ENCODE peak calls at places on chromosomes 4 and X, in four cellular contexts. R is left ventricle myocardium inferior, F is HCT116, E is osteoblast. Z is an unnamed sample. For H3K4me1 and H3K9me3, the result is how much of the 10 kb centered on the place peaks cover.

GRCh38 chr4:156593464-156593863 is 378.1 kb downstream of the PDGFC start:
- DNase-seq in R (no peak), F (no peak), E (no peak), Z (no peak)

GRCh38 chr4:165524532-165525190 is 145.9 kb downstream of the CPE start:
- DNase-seq in R (no peak), F (no peak), E (no peak), Z (no peak)

GRCh38 chr4:47562297-47562696 is 77.2 kb downstream of the ATP10D start:
- DNase-seq in R (no peak), F (no peak), E (no peak), Z (no peak)

GRCh38 chrX:21374994-21375794 is 976 bp downstream of the CNKSR2 start:
- DNase-seq in R (no peak), F (no peak), E (peak), Z (no peak)

GRCh38 chrX:150635952-150636351 is 57.2 kb upstream of the MTMR1 start:
- DNase-seq in R (no peak), F (no peak), E (peak), Z (no peak)

GRCh38 chr4:121147923-121148443 is 16.1 kb downstream of the TNIP3 start:
- DNase-seq in R (no peak), F (no peak), E (no peak), Z (no peak)

GRCh38 chr4:26791346-26791745 is 69.3 kb upstream of the STIM2 start:
- DNase-seq in R (no peak), F (no peak), E (no peak), Z (no peak)

GRCh38 chrX:118347131-118347530 is 1.2 kb downstream of the WDR44 start:
- DNase-seq in R (no peak), F (no peak), E (no peak), Z (no peak)

GRCh38 chr4:3317011-3317655 is 24.3 kb downstream of the RGS12 start:
- DNase-seq in R (no peak), F (no peak), E (no peak), Z (no peak)

GRCh38 chr4:78764498-78764961 is 11.6 kb upstream of the BMP2K start:
- DNase-seq in R (no peak), F (no peak), E (peak), Z (no peak)

GRCh38 chr4:154590329-154591006 is at the start of gene FGA:
- DNase-seq in R (no peak), F (no peak), E (no peak), Z (no peak)

GRCh38 chrX:155417769-155418168 is 35.9 kb downstream of the F8A2 start:
- DNase-seq in R (no peak), F (no peak), E (no peak), Z (no peak)

GRCh38 chr4:76087007-76087769 is 12.7 kb downstream of the ART3 start:
- DNase-seq in R (peak), F (peak), E (peak), Z (no peak)

GRCh38 chrX:5265324-5265723 is 963.3 kb downstream of the NLGN4X start:
- DNase-seq in R (no peak), F (no peak), E (no peak), Z (no peak)

GRCh38 chrX:107684956-107685385 is 56.7 kb downstream of the PRPS1 start:
- DNase-seq in R (peak), F (no peak), E (no peak), Z (no peak)

GRCh38 chrX:7059214-7059838 is 88.2 kb upstream of the STS start:
- DNase-seq in R (no peak), F (no peak), E (no peak), Z (no peak)
- H3K4me1 ChIP-seq in R (under half), F (under half), E (under half), Z (under half)

DNA sequence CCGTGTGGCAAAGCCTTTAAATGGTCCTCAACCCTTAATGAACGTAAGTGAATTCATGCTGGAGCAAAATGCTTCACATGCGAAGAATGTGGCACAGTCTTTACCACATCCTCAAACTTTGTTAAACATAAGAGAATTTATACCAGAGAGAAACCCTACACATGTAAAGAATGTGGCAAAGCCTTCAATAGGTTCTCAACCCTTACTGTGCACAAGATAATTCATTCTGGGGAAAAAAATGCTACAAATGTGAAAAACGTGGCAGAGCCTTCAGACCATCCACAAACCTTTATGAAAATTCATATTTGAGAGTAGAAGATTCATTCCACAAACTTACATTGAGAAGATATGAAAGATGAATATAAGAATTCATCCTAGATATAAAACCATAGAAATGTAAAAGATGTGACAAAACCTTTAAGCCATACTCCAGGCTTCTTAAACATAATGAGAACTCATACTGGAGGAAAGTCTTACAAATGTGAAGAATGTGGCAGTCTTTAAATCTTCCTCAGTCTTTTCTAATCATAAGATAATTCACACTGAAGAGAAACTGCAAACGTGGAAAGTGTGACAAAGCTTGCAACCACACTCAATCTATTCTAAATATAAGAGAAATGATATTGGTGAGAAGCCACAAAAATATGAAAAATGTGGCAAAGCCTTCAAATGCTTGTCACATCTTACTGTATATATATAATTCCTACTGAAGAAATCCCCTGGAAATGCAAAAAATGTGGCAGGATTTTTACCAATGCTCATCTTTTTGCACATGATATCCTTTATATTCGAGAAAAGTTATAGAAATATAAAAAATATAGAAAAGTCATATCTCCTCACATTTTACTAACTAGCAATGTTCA is 36.9 kb downstream of the ZNF141 start:
- DNase-seq in R (no peak), F (no peak), E (no peak), Z (no peak)
- H3K9me3 ChIP-seq in R (half or more), F (under half), E (half or more), Z (under half)

GRCh38 chr4:113673450-113673849 is 88.1 kb downstream of the CAMK2D start:
- DNase-seq in R (no peak), F (peak), E (no peak), Z (no peak)
- H3K4me1 ChIP-seq in R (half or more), F (under half), E (under half), Z (under half)

GRCh38 chrX:146056511-146057081 is 239.0 kb downstream of the SLITRK2 start:
- DNase-seq in R (no peak), F (no peak), E (no peak), Z (no peak)
- H3K9me3 ChIP-seq in R (under half), F (under half), E (under half), Z (under half)

GRCh38 chr4:186805020-186805820 is 81.6 kb upstream of the FAT1 start:
- DNase-seq in R (no peak), F (no peak), E (no peak), Z (no peak)
- H3K4me1 ChIP-seq in R (under half), F (half or more), E (under half), Z (under half)

GRCh38 chr4:473575-474457 is 25.1 kb downstream of the ZNF721 start:
- DNase-seq in R (peak), F (peak), E (peak), Z (peak)
- H3K9me3 ChIP-seq in R (under half), F (under half), E (under half), Z (under half)

GRCh38 chrX:26375346-26375745 is 159.4 kb downstream of the MAGEB5 start:
- DNase-seq in R (no peak), F (no peak), E (no peak), Z (no peak)
- H3K4me1 ChIP-seq in R (under half), F (under half), E (under half), Z (under half)

GRCh38 chr4:14117575-14118228 is 490.2 kb upstream of the BOD1L1 start:
- DNase-seq in R (no peak), F (no peak), E (no peak), Z (no peak)

GRCh38 chr4:14110407-14110806 is 482.9 kb upstream of the BOD1L1 start:
- DNase-seq in R (no peak), F (no peak), E (no peak), Z (no peak)

GRCh38 chr4:14111730-14112171 is 484.2 kb upstream of the BOD1L1 start:
- DNase-seq in R (no peak), F (no peak), E (no peak), Z (no peak)

DNA sequence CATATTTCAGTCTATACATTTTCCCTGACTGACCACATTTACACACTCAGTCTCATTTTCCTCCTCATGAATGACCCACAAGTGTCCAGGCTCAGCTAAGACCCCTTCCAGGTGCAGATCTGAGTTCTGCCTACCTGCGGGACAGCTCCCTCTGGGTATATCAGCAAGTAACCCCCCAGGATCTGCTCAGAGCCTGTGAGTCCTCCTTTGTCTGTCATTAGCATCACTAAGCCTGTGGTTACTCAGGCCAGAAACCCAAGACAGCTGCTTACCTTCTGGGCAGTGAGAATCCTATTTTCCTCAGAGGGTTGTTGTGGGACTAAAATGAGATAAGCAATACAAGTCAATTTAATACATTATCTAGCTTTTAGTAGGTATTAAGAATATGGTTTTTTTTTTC is 487.6 kb upstream of the BOD1L1 start:
- DNase-seq in R (no peak), F (no peak), E (no peak), Z (no peak)
- H3K9me3 ChIP-seq in R (under half), F (under half), E (under half), Z (under half)

DNA sequence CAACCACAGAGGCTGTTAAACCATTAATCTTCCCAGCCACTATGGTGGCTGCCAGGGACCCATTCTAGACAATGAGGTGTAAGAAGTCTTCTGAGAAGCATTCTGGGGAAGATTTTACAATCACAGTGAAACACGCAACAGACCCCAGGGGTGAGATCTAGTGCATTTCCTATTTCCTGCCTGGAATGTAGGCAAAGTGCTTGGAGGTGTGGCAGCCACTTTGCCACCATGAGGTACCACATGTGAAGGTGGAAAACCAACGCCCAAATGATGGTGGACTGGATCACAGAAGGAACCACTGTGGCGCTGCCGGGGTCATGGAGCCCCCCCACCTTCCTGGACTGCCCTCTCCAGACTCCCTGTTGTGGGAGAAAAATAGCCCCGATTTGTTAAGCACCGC is 61.8 kb downstream of the WFS1 start:
- DNase-seq in R (no peak), F (no peak), E (no peak), Z (no peak)
- H3K4me1 ChIP-seq in R (under half), F (under half), E (under half), Z (under half)